ENCODE peak calls at places on chromosome 1, in nine cellular contexts. O, G, D, K, R, I, S, U and F are unnamed samples.

GRCh38 chr1:203488539-203488938 is 5.4 kb upstream of the OPTC start:
- DNase-seq in O (no peak), G (no peak), D (no peak), K (no peak), R (no peak), I (no peak), S (no peak), U (no peak), F (no peak)

GRCh38 chr1:39387452-39387851 is 104.0 kb upstream of the BMP8A start:
- DNase-seq in O (no peak), G (peak; percentile 94), D (no peak), K (no peak), R (peak; percentile 86), I (no peak), S (no peak), U (no peak), F (no peak)

GRCh38 chr1:204285438-204286322 is 71.9 kb upstream of the GOLT1A start:
- DNase-seq in O (no peak), G (no peak), D (no peak), K (no peak), R (no peak), I (peak; percentile 31), S (no peak), U (peak; percentile 15), F (peak; percentile 85)

GRCh38 chr1:150484861-150485260 is 2.4 kb upstream of the TARS2 start:
- DNase-seq in O (no peak), G (peak; percentile 24), D (no peak), K (no peak), R (peak; percentile 61), I (peak; percentile 8), S (no peak), U (no peak), F (peak; percentile 8)

GRCh38 chr1:201704439-201704792 is 124.5 kb upstream of the IPO9 start:
- DNase-seq in O (no peak), G (no peak), D (no peak), K (no peak), R (no peak), I (no peak), S (no peak), U (no peak), F (no peak)

GRCh38 chr1:68826861-68827260 is 330.0 kb upstream of the DEPDC1 start:
- DNase-seq in O (no peak), G (no peak), D (no peak), K (no peak), R (no peak), I (no peak), S (no peak), U (no peak), F (no peak)

GRCh38 chr1:21865943-21866628 is 54.0 kb downstream of the LDLRAD2 start:
- DNase-seq in O (peak; percentile 25), G (no peak), D (no peak), K (no peak), R (no peak), I (peak; percentile 18), S (no peak), U (no peak), F (peak; percentile 37)

GRCh38 chr1:6267686-6268281 is 6.9 kb upstream of the GPR153 start:
- DNase-seq in O (no peak), G (peak; percentile 52), D (no peak), K (no peak), R (no peak), I (no peak), S (no peak), U (no peak), F (no peak)

GRCh38 chr1:66384258-66384657 is 149.7 kb upstream of the SGIP1 start:
- DNase-seq in O (no peak), G (no peak), D (no peak), K (no peak), R (no peak), I (no peak), S (no peak), U (no peak), F (no peak)

GRCh38 chr1:226990133-226990716 is 50.1 kb downstream of the COQ8A start:
- DNase-seq in O (peak; percentile 80), G (no peak), D (no peak), K (peak; percentile 88), R (no peak), I (no peak), S (no peak), U (no peak), F (no peak)

GRCh38 chr1:101239095-101240040 is 2.5 kb downstream of the S1PR1 start:
- DNase-seq in O (no peak), G (no peak), D (no peak), K (peak; percentile 84), R (no peak), I (no peak), S (no peak), U (no peak), F (no peak)

GRCh38 chr1:109636201-109636952 is 16.7 kb downstream of the AMPD2 start:
- DNase-seq in O (no peak), G (peak; percentile 62), D (no peak), K (no peak), R (no peak), I (no peak), S (no peak), U (no peak), F (no peak)

GRCh38 chr1:100322436-100323211 is 29.7 kb upstream of the CDC14A start:
- DNase-seq in O (no peak), G (peak; percentile 31), D (no peak), K (no peak), R (peak; percentile 18), I (no peak), S (no peak), U (no peak), F (no peak)

GRCh38 chr1:39685071-39685470 is 6.2 kb downstream of the HPCAL4 start:
- DNase-seq in O (no peak), G (no peak), D (peak; percentile 59), K (no peak), R (no peak), I (no peak), S (no peak), U (no peak), F (no peak)

GRCh38 chr1:16903458-16903796 is 7.6 kb downstream of the RNU1-2 start:
- DNase-seq in O (no peak), G (no peak), D (no peak), K (no peak), R (peak; percentile 16), I (peak; percentile 45), S (no peak), U (peak; percentile 42), F (no peak)

GRCh38 chr1:159014851-159015250 is 5.1 kb downstream of the IFI16 start:
- DNase-seq in O (no peak), G (no peak), D (no peak), K (peak; percentile 50), R (no peak), I (no peak), S (no peak), U (no peak), F (no peak)

GRCh38 chr1:93960641-93961147 is 51.5 kb upstream of the GCLM start:
- DNase-seq in O (peak; percentile 32), G (peak; percentile 12), D (no peak), K (no peak), R (no peak), I (no peak), S (no peak), U (peak; percentile 51), F (no peak)